ENCODE peak calls at places on chromosomes 16 and 17, in four cellular contexts. I, Z, V and C are unnamed samples.

GRCh38 chr16:31427441-31428276 is 501 bp downstream of the COX6A2 start:
- DNase-seq in I (peak), Z (peak), V (peak), C (peak)

GRCh38 chr17:12737740-12738469 is 51.4 kb upstream of the ARHGAP44 start:
- DNase-seq in I (no peak), Z (no peak), V (no peak), C (no peak)

GRCh38 chr17:74563358-74563757 is 4.0 kb downstream of the CD300H start:
- DNase-seq in I (no peak), Z (no peak), V (no peak), C (no peak)

GRCh38 chr17:82793974-82794620 is 42.2 kb downstream of the TBCD start:
- DNase-seq in I (no peak), Z (no peak), V (peak), C (peak)

GRCh38 chr17:21058098-21058893 is 15.5 kb upstream of the USP22 start:
- DNase-seq in I (no peak), Z (no peak), V (no peak), C (no peak)

GRCh38 chr17:47119746-47120520 is 69.2 kb downstream of the CDC27 start:
- DNase-seq in I (no peak), Z (no peak), V (no peak), C (no peak)

GRCh38 chr17:80348551-80349436 is 66.2 kb upstream of the ENDOV start:
- DNase-seq in I (no peak), Z (no peak), V (no peak), C (no peak)

GRCh38 chr16:65842067-65842466 is 524.4 kb upstream of the CDH5 start:
- DNase-seq in I (no peak), Z (no peak), V (no peak), C (no peak)

GRCh38 chr16:47713225-47713595 is 252.1 kb downstream of the PHKB start:
- DNase-seq in I (no peak), Z (no peak), V (no peak), C (no peak)

GRCh38 chr17:3197219-3197618 is at the start of gene OR1A2:
- DNase-seq in I (no peak), Z (no peak), V (no peak), C (no peak)

GRCh38 chr16:65975049-65975708 is 391.3 kb upstream of the CDH5 start:
- DNase-seq in I (no peak), Z (no peak), V (no peak), C (no peak)

GRCh38 chr16:62149646-62150045 is 113.4 kb upstream of the CDH8 start:
- DNase-seq in I (no peak), Z (no peak), V (no peak), C (no peak)

GRCh38 chr17:48560452-48560817 is 15.5 kb upstream of the HOXB2 start:
- DNase-seq in I (no peak), Z (no peak), V (no peak), C (no peak)

GRCh38 chr17:33964344-33964979 is 290.6 kb upstream of the CCL2 start:
- DNase-seq in I (no peak), Z (no peak), V (peak), C (no peak)

GRCh38 chr17:12983986-12984932 is 33.6 kb downstream of the ELAC2 start:
- DNase-seq in I (peak), Z (peak), V (no peak), C (peak)

GRCh38 chr16:56812884-56813283 is 52.1 kb upstream of the SLC12A3 start:
- DNase-seq in I (no peak), Z (no peak), V (no peak), C (no peak)

GRCh38 chr17:11273596-11273995 is 32.6 kb downstream of the SHISA6 start:
- DNase-seq in I (no peak), Z (no peak), V (no peak), C (no peak)

GRCh38 chr17:38539386-38539785 is 66.4 kb downstream of the SRCIN1 start:
- DNase-seq in I (no peak), Z (no peak), V (no peak), C (no peak)

GRCh38 chr17:64781394-64781793 is 119.3 kb upstream of the SMURF2 start:
- DNase-seq in I (peak), Z (peak), V (no peak), C (peak)

GRCh38 chr16:83402969-83403368 is 404.8 kb upstream of the HSBP1 start:
- DNase-seq in I (no peak), Z (no peak), V (no peak), C (no peak)

GRCh38 chr16:66335704-66336329 is 30.7 kb upstream of the CDH5 start:
- DNase-seq in I (no peak), Z (no peak), V (peak), C (no peak)

GRCh38 chr17:65018612-65019290 is 37.8 kb downstream of the GNA13 start:
- DNase-seq in I (no peak), Z (no peak), V (no peak), C (no peak)